ENCODE peak calls at places on chromosomes 1 and 21, in six cellular contexts. N, A, S, W, R and Z are unnamed samples.

GRCh38 chr1:166868639-166869038 is 7.4 kb downstream of the TADA1 start:
- DNase-seq in N (no peak), A (no peak), S (no peak), W (no peak), R (no peak), Z (no peak)

GRCh38 chr1:26015358-26015757 is 6.2 kb upstream of the EXTL1 start:
- DNase-seq in N (peak), A (no peak), S (peak), W (peak), R (no peak), Z (no peak)

GRCh38 chr1:39886757-39887231 is 3.5 kb upstream of the TRIT1 start:
- DNase-seq in N (no peak), A (no peak), S (peak), W (no peak), R (no peak), Z (no peak)

GRCh38 chr1:231930257-231930947 is 303.8 kb downstream of the DISC1 start:
- DNase-seq in N (no peak), A (no peak), S (no peak), W (no peak), R (no peak), Z (no peak)

GRCh38 chr1:29465755-29466154 is 229.4 kb downstream of the PTPRU start:
- DNase-seq in N (peak), A (no peak), S (peak), W (peak), R (no peak), Z (no peak)

GRCh38 chr1:1164701-1165451 is 8.8 kb upstream of the TTLL10 start:
- DNase-seq in N (peak), A (no peak), S (no peak), W (peak), R (peak), Z (no peak)

GRCh38 chr1:247833601-247834000 is 8.1 kb downstream of the OR11L1 start:
- DNase-seq in N (no peak), A (no peak), S (no peak), W (no peak), R (no peak), Z (no peak)

GRCh38 chr1:197706593-197706992 is 68.7 kb downstream of the DENND1B start:
- DNase-seq in N (no peak), A (no peak), S (no peak), W (no peak), R (no peak), Z (no peak)

GRCh38 chr1:44212355-44213221 is 683 bp upstream of the DMAP1 start:
- DNase-seq in N (peak), A (peak), S (no peak), W (no peak), R (no peak), Z (no peak)

GRCh38 chr1:151934048-151934493 is 24.8 kb upstream of the THEM4 start:
- DNase-seq in N (peak), A (peak), S (peak), W (peak), R (no peak), Z (no peak)

GRCh38 chr1:39647247-39647646 is 7.8 kb upstream of the HEYL start:
- DNase-seq in N (no peak), A (no peak), S (no peak), W (no peak), R (no peak), Z (no peak)

GRCh38 chr1:202623075-202623474 is 87.2 kb downstream of the SYT2 start:
- DNase-seq in N (no peak), A (no peak), S (peak), W (peak), R (peak), Z (no peak)

GRCh38 chr21:33643658-33644311 is 1.5 kb downstream of the ITSN1 start:
- DNase-seq in N (no peak), A (no peak), S (peak), W (peak), R (no peak), Z (no peak)

GRCh38 chr1:198837276-198838021 is 198.6 kb downstream of the PTPRC start:
- DNase-seq in N (peak), A (peak), S (no peak), W (no peak), R (no peak), Z (no peak)

GRCh38 chr1:177907000-177907399 is 62.9 kb downstream of the SEC16B start:
- DNase-seq in N (peak), A (no peak), S (no peak), W (no peak), R (no peak), Z (no peak)

GRCh38 chr1:210321131-210321530 is 7.6 kb upstream of the HHAT start:
- DNase-seq in N (peak), A (no peak), S (no peak), W (peak), R (no peak), Z (no peak)

GRCh38 chr1:92503926-92504750 is 17.4 kb upstream of the GFI1 start:
- DNase-seq in N (no peak), A (no peak), S (peak), W (no peak), R (no peak), Z (no peak)

GRCh38 chr1:225155555-225155954 is 226.1 kb downstream of the DNAH14 start:
- DNase-seq in N (no peak), A (no peak), S (no peak), W (no peak), R (no peak), Z (no peak)

GRCh38 chr1:156539824-156540223 is 32.5 kb downstream of the IQGAP3 start:
- DNase-seq in N (no peak), A (no peak), S (no peak), W (no peak), R (no peak), Z (no peak)

GRCh38 chr1:11967028-11967547 is 13.2 kb upstream of the MFN2 start:
- DNase-seq in N (peak), A (peak), S (peak), W (peak), R (no peak), Z (no peak)

GRCh38 chr1:37602750-37603694 is 7.3 kb upstream of the GNL2 start:
- DNase-seq in N (peak), A (peak), S (peak), W (peak), R (no peak), Z (no peak)

GRCh38 chr1:171794085-171794484 is 12.6 kb downstream of the METTL13 start:
- DNase-seq in N (peak), A (no peak), S (peak), W (no peak), R (no peak), Z (no peak)

GRCh38 chr1:11788549-11789053 is 17.2 kb downstream of the MTHFR start:
- DNase-seq in N (no peak), A (no peak), S (no peak), W (no peak), R (no peak), Z (no peak)

GRCh38 chr1:28811766-28812668 is at the start of gene OPRD1:
- DNase-seq in N (no peak), A (no peak), S (no peak), W (no peak), R (no peak), Z (no peak)

GRCh38 chr1:19840228-19840627 is 25.1 kb upstream of the RNF186 start:
- DNase-seq in N (no peak), A (no peak), S (no peak), W (no peak), R (no peak), Z (no peak)

DNA sequence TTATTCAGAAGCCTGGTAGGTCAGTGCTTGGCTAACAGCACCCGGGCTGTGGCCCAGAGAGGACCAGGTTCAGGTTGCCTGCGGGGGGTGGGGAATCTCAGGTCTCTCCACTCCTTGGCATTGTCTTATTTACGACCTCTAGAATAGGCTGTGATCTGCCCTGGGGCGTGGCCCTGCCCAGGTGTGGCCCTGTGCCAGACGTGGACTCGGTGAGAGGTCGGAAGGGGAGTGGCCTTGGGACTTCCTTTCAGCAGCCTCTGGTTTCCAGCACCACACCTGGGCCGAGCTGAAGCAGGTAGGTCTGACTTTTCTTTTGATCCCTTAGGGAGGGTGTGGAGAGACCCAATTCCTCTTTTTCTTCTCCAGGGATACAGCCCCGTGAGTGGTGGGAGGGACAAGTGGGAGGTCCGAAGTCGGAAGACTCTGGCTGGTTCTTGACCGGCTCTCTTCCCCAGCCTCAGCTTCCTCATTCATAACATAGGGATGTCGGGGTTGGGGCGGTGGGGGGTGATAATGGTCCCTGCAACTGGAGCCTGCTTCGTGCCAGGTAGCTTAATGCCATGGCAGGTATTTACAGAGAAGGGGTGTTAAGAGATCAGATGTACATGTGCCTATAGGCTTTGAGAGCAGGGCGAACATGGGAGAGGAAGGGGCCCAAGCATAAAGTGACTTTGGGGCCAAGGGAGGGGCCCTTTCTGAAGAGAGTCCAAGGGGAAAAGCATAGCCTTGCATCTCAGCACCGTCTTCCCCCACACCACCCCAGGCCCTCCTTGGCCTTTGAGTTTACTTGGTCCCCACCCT is 16.5 kb downstream of the ACOT11 start:
- DNase-seq in N (peak), A (no peak), S (no peak), W (peak), R (peak), Z (no peak)
- H3K4me3 ChIP-seq in N (no peak), A (no peak), S (no peak), W (no peak), R (no peak), Z (no peak)

DNA sequence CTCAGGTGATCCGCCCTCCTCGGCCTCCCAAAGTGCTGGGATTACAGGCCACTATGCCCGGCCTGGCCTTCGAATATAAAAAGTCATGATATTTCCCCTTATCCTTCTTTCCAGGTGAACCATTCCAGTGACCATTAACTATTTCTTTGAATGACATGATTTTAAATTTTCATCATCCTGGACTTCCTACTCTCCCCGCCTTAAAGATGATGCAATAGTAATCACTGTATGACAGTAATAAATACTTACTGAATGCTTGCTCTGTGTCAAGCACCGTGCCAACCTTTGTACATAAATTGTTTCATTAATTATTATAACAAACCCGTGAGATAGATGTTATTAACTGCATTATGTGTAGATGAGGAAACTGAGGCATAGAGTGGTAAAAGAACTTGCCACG is 19.9 kb upstream of the ATP1A1 start:
- DNase-seq in N (peak), A (no peak), S (no peak), W (no peak), R (no peak), Z (no peak)
- H3K4me3 ChIP-seq in N (no peak), A (no peak), S (no peak), W (no peak), R (no peak), Z (no peak)

GRCh38 chr1:157982111-157982510 is 11.3 kb upstream of the KIRREL1 start:
- DNase-seq in N (no peak), A (no peak), S (no peak), W (no peak), R (no peak), Z (no peak)

GRCh38 chr1:157984469-157984868 is 9.0 kb upstream of the KIRREL1 start:
- DNase-seq in N (no peak), A (no peak), S (no peak), W (peak), R (no peak), Z (no peak)

GRCh38 chr1:157983787-157984186 is 9.7 kb upstream of the KIRREL1 start:
- DNase-seq in N (no peak), A (no peak), S (no peak), W (no peak), R (no peak), Z (no peak)

GRCh38 chr1:157975216-157975615 is 18.2 kb upstream of the KIRREL1 start:
- DNase-seq in N (no peak), A (no peak), S (no peak), W (no peak), R (no peak), Z (no peak)

DNA sequence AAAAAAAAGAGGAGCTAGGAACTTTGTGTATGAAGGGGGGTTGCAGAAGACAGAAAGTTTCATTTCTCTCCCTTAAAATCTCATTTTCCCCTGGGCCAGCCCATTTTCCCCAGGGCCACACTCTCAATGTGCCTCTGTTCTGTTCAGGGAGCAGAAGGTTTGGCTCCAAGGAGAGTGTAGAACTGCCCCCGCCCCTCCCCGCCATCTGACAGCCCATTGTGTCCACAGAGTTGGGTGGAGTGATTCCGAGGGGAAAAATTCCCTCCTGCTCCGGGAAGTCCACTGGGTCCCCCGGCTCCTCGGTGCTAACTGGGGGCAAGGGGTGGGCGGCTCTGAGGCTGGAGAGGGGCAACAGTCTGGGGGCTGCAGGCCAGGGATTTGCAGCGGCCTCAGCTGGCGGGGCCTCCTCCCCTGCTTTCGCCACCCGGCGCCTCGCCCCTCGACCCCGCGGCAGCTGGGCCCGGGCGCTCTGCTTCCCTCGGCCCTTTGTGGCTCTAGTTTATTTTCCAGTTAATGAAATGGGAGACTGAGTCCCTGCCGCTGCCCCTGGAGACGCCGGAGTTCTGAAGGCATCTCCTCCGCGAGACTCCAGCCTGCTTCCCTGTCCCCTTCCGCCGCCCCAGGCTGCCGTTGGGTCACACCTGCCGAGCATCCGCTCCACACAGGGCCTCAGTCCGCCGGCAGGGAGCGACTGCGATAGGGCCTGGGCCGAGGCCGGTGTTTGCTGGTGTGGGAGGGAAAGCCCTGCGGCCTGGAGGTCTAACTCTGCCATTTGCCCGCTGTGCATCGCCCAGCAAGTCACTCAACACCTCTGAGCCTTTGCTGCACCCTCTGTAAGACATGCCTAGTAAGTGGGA is 14.7 kb upstream of the KIRREL1 start:
- DNase-seq in N (no peak), A (no peak), S (peak), W (no peak), R (no peak), Z (no peak)
- H3K4me3 ChIP-seq in N (no peak), A (no peak), S (no peak), W (no peak), R (peak), Z (no peak)

GRCh38 chr1:23694371-23694770 is 2.8 kb downstream of the RPL11 start:
- DNase-seq in N (no peak), A (no peak), S (no peak), W (no peak), R (no peak), Z (no peak)

GRCh38 chr1:23691499-23692307 is at the start of gene RPL11:
- DNase-seq in N (peak), A (peak), S (peak), W (peak), R (peak), Z (peak)

GRCh38 chr1:23695667-23696066 is 4.1 kb downstream of the RPL11 start:
- DNase-seq in N (no peak), A (no peak), S (no peak), W (no peak), R (no peak), Z (no peak)

GRCh38 chr1:23693599-23693998 is 2.0 kb downstream of the RPL11 start:
- DNase-seq in N (no peak), A (no peak), S (no peak), W (no peak), R (no peak), Z (no peak)

DNA sequence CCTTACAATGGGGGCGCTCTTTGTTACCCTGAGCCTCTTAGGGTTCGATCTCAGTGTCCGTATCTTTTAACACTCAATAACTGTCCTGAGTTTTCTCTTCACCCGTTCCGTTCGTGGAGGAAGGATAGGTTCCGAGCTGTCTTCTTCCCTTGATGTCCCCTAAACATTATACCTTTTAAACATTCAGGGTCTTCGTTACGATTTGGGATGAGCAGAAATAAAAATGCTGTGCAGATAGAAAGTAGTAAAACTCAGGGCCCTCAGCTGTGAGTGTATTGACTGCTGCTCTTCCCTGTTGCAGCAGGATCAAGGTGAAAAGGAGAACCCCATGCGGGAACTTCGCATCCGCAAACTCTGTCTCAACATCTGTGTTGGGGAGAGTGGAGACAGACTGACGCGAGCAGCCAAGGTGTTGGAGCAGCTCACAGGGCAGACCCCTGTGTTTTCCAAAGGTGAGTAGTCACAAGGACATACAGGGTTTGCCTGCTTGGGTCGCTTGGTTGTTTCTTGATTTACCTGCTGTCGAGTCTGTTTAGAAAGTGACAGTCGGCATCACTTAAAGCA is 784 bp downstream of the RPL11 start:
- DNase-seq in N (no peak), A (peak), S (no peak), W (no peak), R (no peak), Z (no peak)
- H3K4me3 ChIP-seq in N (peak), A (peak), S (peak), W (peak), R (peak), Z (peak)

GRCh38 chr1:206471415-206471801 is 1.1 kb downstream of the IKBKE start:
- DNase-seq in N (no peak), A (peak), S (no peak), W (no peak), R (no peak), Z (no peak)

GRCh38 chr1:206470692-206471414 is 577 bp downstream of the IKBKE start:
- DNase-seq in N (peak), A (peak), S (peak), W (peak), R (no peak), Z (no peak)

GRCh38 chr1:206472454-206472853 is 2.2 kb downstream of the IKBKE start:
- DNase-seq in N (peak), A (peak), S (peak), W (peak), R (no peak), Z (no peak)

GRCh38 chr1:206471993-206472392 is 1.7 kb downstream of the IKBKE start:
- DNase-seq in N (no peak), A (no peak), S (no peak), W (no peak), R (no peak), Z (no peak)

GRCh38 chr1:206472886-206473285 is 2.6 kb downstream of the IKBKE start:
- DNase-seq in N (no peak), A (no peak), S (no peak), W (no peak), R (no peak), Z (no peak)
- H3K4me3 ChIP-seq in N (no peak), A (no peak), S (no peak), W (no peak), R (no peak), Z (no peak)

GRCh38 chr1:165352109-165352441 is 4.4 kb downstream of the LMX1A start:
- DNase-seq in N (no peak), A (no peak), S (no peak), W (no peak), R (no peak), Z (no peak)
- H3K4me3 ChIP-seq in N (no peak), A (no peak), S (peak), W (peak), R (peak), Z (no peak)

GRCh38 chr1:30880631-30881155 is 27.9 kb downstream of the SDC3 start:
- DNase-seq in N (no peak), A (no peak), S (no peak), W (no peak), R (no peak), Z (no peak)

GRCh38 chr1:30883389-30884172 is 25.0 kb downstream of the SDC3 start:
- DNase-seq in N (no peak), A (no peak), S (no peak), W (no peak), R (no peak), Z (no peak)

GRCh38 chr1:30881266-30882181 is 27.0 kb downstream of the SDC3 start:
- DNase-seq in N (no peak), A (peak), S (no peak), W (no peak), R (no peak), Z (no peak)

GRCh38 chr1:30884723-30885122 is 23.8 kb downstream of the SDC3 start:
- DNase-seq in N (no peak), A (no peak), S (no peak), W (no peak), R (no peak), Z (no peak)

GRCh38 chr1:30882678-30883388 is 25.7 kb downstream of the SDC3 start:
- DNase-seq in N (no peak), A (no peak), S (no peak), W (no peak), R (no peak), Z (no peak)
- H3K4me3 ChIP-seq in N (no peak), A (no peak), S (no peak), W (no peak), R (no peak), Z (no peak)